ENCODE peak calls at places on chromosomes 3 and 15, in seven cellular contexts. One of them, this sample, is unnamed.

GRCh38 chr3:11711826-11712225 is 68.1 kb upstream of the VGLL4 start:
- DNase-seq in lower lobe of right lung: no peak
- DNase-seq in stomach: no peak
- DNase-seq in GM12865: no peak
- DNase-seq in A549: no peak
- DNase-seq in AG10803: peak; percentile 67
- DNase-seq in progenitor cell of endocrine pancreas: no peak
- DNase-seq in this sample: no peak

GRCh38 chr15:60551781-60552161 is 72.8 kb upstream of the ICE2 start:
- DNase-seq in stomach: no peak
- DNase-seq in progenitor cell of endocrine pancreas: no peak
- DNase-seq in lower lobe of right lung: no peak
- DNase-seq in GM12865: peak; percentile 68
- DNase-seq in A549: no peak
- DNase-seq in AG10803: no peak
- DNase-seq in this sample: no peak

GRCh38 chr15:41852736-41853135 is 14.1 kb downstream of the PLA2G4B start:
- DNase-seq in AG10803: no peak
- DNase-seq in progenitor cell of endocrine pancreas: no peak
- DNase-seq in lower lobe of right lung: no peak
- DNase-seq in stomach: no peak
- DNase-seq in GM12865: no peak
- DNase-seq in A549: no peak
- DNase-seq in this sample: no peak

GRCh38 chr15:89196994-89197393 is 24.4 kb downstream of the RLBP1 start:
- DNase-seq in GM12865: no peak
- DNase-seq in progenitor cell of endocrine pancreas: no peak
- DNase-seq in lower lobe of right lung: no peak
- DNase-seq in A549: no peak
- DNase-seq in stomach: peak; percentile 37
- DNase-seq in AG10803: no peak
- DNase-seq in this sample: no peak

GRCh38 chr3:194030372-194030771 is 105.6 kb upstream of the HES1 start:
- DNase-seq in lower lobe of right lung: no peak
- DNase-seq in AG10803: no peak
- DNase-seq in A549: no peak
- DNase-seq in stomach: peak; percentile 74
- DNase-seq in progenitor cell of endocrine pancreas: no peak
- DNase-seq in GM12865: no peak
- DNase-seq in this sample: no peak

GRCh38 chr3:186049001-186049400 is 59.9 kb downstream of the ETV5 start:
- DNase-seq in AG10803: no peak
- DNase-seq in stomach: no peak
- DNase-seq in GM12865: no peak
- DNase-seq in lower lobe of right lung: no peak
- DNase-seq in A549: no peak
- DNase-seq in progenitor cell of endocrine pancreas: no peak
- DNase-seq in this sample: no peak

GRCh38 chr3:182735672-182736071 is 57.6 kb upstream of the ATP11B start:
- DNase-seq in GM12865: no peak
- DNase-seq in lower lobe of right lung: no peak
- DNase-seq in progenitor cell of endocrine pancreas: no peak
- DNase-seq in AG10803: peak; percentile 78
- DNase-seq in A549: no peak
- DNase-seq in stomach: no peak
- DNase-seq in this sample: no peak

GRCh38 chr15:73784299-73784698 is 31.1 kb upstream of the INSYN1 start:
- DNase-seq in GM12865: no peak
- DNase-seq in progenitor cell of endocrine pancreas: no peak
- DNase-seq in AG10803: no peak
- DNase-seq in lower lobe of right lung: no peak
- DNase-seq in stomach: no peak
- DNase-seq in A549: no peak
- DNase-seq in this sample: no peak

GRCh38 chr15:85016275-85016674 is 34.6 kb downstream of the PDE8A start:
- DNase-seq in progenitor cell of endocrine pancreas: no peak
- DNase-seq in GM12865: no peak
- DNase-seq in A549: no peak
- DNase-seq in stomach: no peak
- DNase-seq in lower lobe of right lung: no peak
- DNase-seq in AG10803: no peak
- DNase-seq in this sample: no peak

GRCh38 chr3:17846466-17846865 is 104.0 kb upstream of the TBC1D5 start:
- DNase-seq in AG10803: peak; percentile 69
- DNase-seq in GM12865: no peak
- DNase-seq in progenitor cell of endocrine pancreas: no peak
- DNase-seq in lower lobe of right lung: no peak
- DNase-seq in stomach: no peak
- DNase-seq in A549: no peak
- DNase-seq in this sample: no peak

GRCh38 chr3:16665282-16665741 is 60.1 kb upstream of the DAZL start:
- DNase-seq in progenitor cell of endocrine pancreas: no peak
- DNase-seq in GM12865: no peak
- DNase-seq in lower lobe of right lung: no peak
- DNase-seq in stomach: no peak
- DNase-seq in A549: peak; percentile 6
- DNase-seq in AG10803: peak; percentile 59
- DNase-seq in this sample: no peak

GRCh38 chr15:62940755-62941361 is 101.7 kb upstream of the TPM1 start:
- DNase-seq in stomach: peak; percentile 34
- DNase-seq in progenitor cell of endocrine pancreas: no peak
- DNase-seq in lower lobe of right lung: no peak
- DNase-seq in A549: peak; percentile 75
- DNase-seq in AG10803: peak; percentile 93
- DNase-seq in GM12865: peak; percentile 47
- DNase-seq in this sample: peak; percentile 32

GRCh38 chr3:44833394-44833793 is 28.3 kb upstream of the TMEM42 start:
- DNase-seq in stomach: no peak
- DNase-seq in progenitor cell of endocrine pancreas: no peak
- DNase-seq in GM12865: no peak
- DNase-seq in A549: no peak
- DNase-seq in lower lobe of right lung: no peak
- DNase-seq in AG10803: no peak
- DNase-seq in this sample: no peak

GRCh38 chr3:9056581-9056980 is 93.3 kb upstream of the RAD18 start:
- DNase-seq in AG10803: no peak
- DNase-seq in lower lobe of right lung: no peak
- DNase-seq in stomach: no peak
- DNase-seq in A549: no peak
- DNase-seq in progenitor cell of endocrine pancreas: no peak
- DNase-seq in GM12865: no peak
- DNase-seq in this sample: no peak

GRCh38 chr15:90907051-90907660 is 4.1 kb downstream of the MAN2A2 start:
- DNase-seq in progenitor cell of endocrine pancreas: no peak
- DNase-seq in AG10803: no peak
- DNase-seq in stomach: no peak
- DNase-seq in A549: no peak
- DNase-seq in lower lobe of right lung: peak; percentile 33
- DNase-seq in GM12865: no peak
- DNase-seq in this sample: no peak

GRCh38 chr15:39434751-39435238 is 146.1 kb upstream of the THBS1 start:
- DNase-seq in lower lobe of right lung: no peak
- DNase-seq in AG10803: no peak
- DNase-seq in progenitor cell of endocrine pancreas: no peak
- DNase-seq in GM12865: no peak
- DNase-seq in stomach: no peak
- DNase-seq in A549: no peak
- DNase-seq in this sample: no peak

GRCh38 chr3:50260942-50261441 is 8.0 kb upstream of the SEMA3B start:
- DNase-seq in stomach: no peak
- DNase-seq in GM12865: no peak
- DNase-seq in A549: no peak
- DNase-seq in lower lobe of right lung: no peak
- DNase-seq in AG10803: no peak
- DNase-seq in progenitor cell of endocrine pancreas: no peak
- DNase-seq in this sample: no peak

GRCh38 chr3:13176445-13176844 is 103.2 kb upstream of the IQSEC1 start:
- DNase-seq in A549: no peak
- DNase-seq in progenitor cell of endocrine pancreas: no peak
- DNase-seq in lower lobe of right lung: no peak
- DNase-seq in AG10803: no peak
- DNase-seq in stomach: no peak
- DNase-seq in GM12865: no peak
- DNase-seq in this sample: no peak

GRCh38 chr3:57135964-57136363 is 29.2 kb downstream of the IL17RD start:
- DNase-seq in GM12865: no peak
- DNase-seq in A549: no peak
- DNase-seq in stomach: no peak
- DNase-seq in progenitor cell of endocrine pancreas: no peak
- DNase-seq in AG10803: no peak
- DNase-seq in lower lobe of right lung: no peak
- DNase-seq in this sample: no peak

GRCh38 chr3:129226374-129226773 is 23.0 kb upstream of the COPG1 start:
- DNase-seq in GM12865: no peak
- DNase-seq in stomach: peak; percentile 65
- DNase-seq in A549: peak; percentile 71
- DNase-seq in progenitor cell of endocrine pancreas: no peak
- DNase-seq in lower lobe of right lung: peak; percentile 79
- DNase-seq in AG10803: peak; percentile 92
- DNase-seq in this sample: no peak

GRCh38 chr3:11498646-11499045 is 145.1 kb downstream of the VGLL4 start:
- DNase-seq in stomach: peak; percentile 91
- DNase-seq in AG10803: peak; percentile 54
- DNase-seq in A549: no peak
- DNase-seq in GM12865: no peak
- DNase-seq in progenitor cell of endocrine pancreas: no peak
- DNase-seq in lower lobe of right lung: peak; percentile 72
- DNase-seq in this sample: no peak

GRCh38 chr3:112333002-112333385 is at the start of gene CD200:
- DNase-seq in GM12865: peak; percentile 62
- DNase-seq in progenitor cell of endocrine pancreas: peak; percentile 58
- DNase-seq in stomach: peak; percentile 45
- DNase-seq in AG10803: peak; percentile 17
- DNase-seq in lower lobe of right lung: peak; percentile 56
- DNase-seq in A549: no peak
- DNase-seq in this sample: peak; percentile 56

GRCh38 chr3:105899528-105899927 is 30.7 kb upstream of the CBLB start:
- DNase-seq in progenitor cell of endocrine pancreas: no peak
- DNase-seq in GM12865: no peak
- DNase-seq in A549: no peak
- DNase-seq in lower lobe of right lung: no peak
- DNase-seq in stomach: no peak
- DNase-seq in AG10803: peak; percentile 83
- DNase-seq in this sample: no peak

GRCh38 chr15:76127880-76128279 is 68.1 kb downstream of the TMEM266 start:
- DNase-seq in progenitor cell of endocrine pancreas: no peak
- DNase-seq in lower lobe of right lung: no peak
- DNase-seq in AG10803: no peak
- DNase-seq in A549: no peak
- DNase-seq in stomach: no peak
- DNase-seq in GM12865: no peak
- DNase-seq in this sample: no peak

GRCh38 chr3:61996351-61996750 is 377.0 kb downstream of the FEZF2 start:
- DNase-seq in progenitor cell of endocrine pancreas: no peak
- DNase-seq in A549: no peak
- DNase-seq in lower lobe of right lung: no peak
- DNase-seq in GM12865: no peak
- DNase-seq in AG10803: no peak
- DNase-seq in stomach: no peak
- DNase-seq in this sample: no peak

GRCh38 chr15:68042855-68043222 is 11.3 kb upstream of the PIAS1 start:
- DNase-seq in AG10803: no peak
- DNase-seq in GM12865: no peak
- DNase-seq in stomach: no peak
- DNase-seq in lower lobe of right lung: no peak
- DNase-seq in A549: no peak
- DNase-seq in progenitor cell of endocrine pancreas: no peak
- DNase-seq in this sample: no peak

GRCh38 chr3:142417302-142417701 is 30.5 kb downstream of the XRN1 start:
- DNase-seq in progenitor cell of endocrine pancreas: no peak
- DNase-seq in AG10803: no peak
- DNase-seq in stomach: no peak
- DNase-seq in GM12865: no peak
- DNase-seq in A549: no peak
- DNase-seq in lower lobe of right lung: no peak
- DNase-seq in this sample: no peak

GRCh38 chr3:10978956-10979355 is 13.6 kb upstream of the SLC6A1 start:
- DNase-seq in AG10803: no peak
- DNase-seq in lower lobe of right lung: no peak
- DNase-seq in progenitor cell of endocrine pancreas: no peak
- DNase-seq in stomach: no peak
- DNase-seq in A549: no peak
- DNase-seq in GM12865: no peak
- DNase-seq in this sample: no peak

GRCh38 chr3:114336122-114336697 is 42.4 kb downstream of the TIGIT start:
- DNase-seq in lower lobe of right lung: no peak
- DNase-seq in progenitor cell of endocrine pancreas: no peak
- DNase-seq in GM12865: no peak
- DNase-seq in AG10803: peak; percentile 10
- DNase-seq in stomach: no peak
- DNase-seq in A549: no peak
- DNase-seq in this sample: no peak

DNA sequence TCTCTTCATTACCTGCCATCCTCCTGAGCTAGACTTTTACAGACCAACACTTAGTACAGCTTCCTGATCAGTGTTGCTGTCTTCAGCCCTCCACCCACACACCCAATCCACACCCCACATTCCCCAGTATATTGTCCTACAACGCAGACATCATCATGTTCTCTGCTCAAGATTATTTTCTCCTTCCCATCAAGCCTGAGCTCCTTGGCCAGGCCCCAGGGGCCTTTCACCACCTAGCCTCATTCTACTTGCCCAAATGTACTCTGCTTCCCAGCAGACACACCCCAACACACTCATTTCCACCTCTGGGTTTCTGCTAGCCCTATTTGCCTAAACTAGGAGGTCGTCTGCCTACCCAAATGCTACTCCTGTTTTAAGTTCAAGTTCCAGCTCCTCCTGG is 37.0 kb downstream of the DAPK2 start:
- DNase-seq in GM12865: peak; percentile 54
- DNase-seq in A549: no peak
- DNase-seq in lower lobe of right lung: no peak
- DNase-seq in stomach: no peak
- DNase-seq in AG10803: peak; percentile 24
- DNase-seq in progenitor cell of endocrine pancreas: no peak
- DNase-seq in this sample: no peak
- TF ChIP-seq CTCF in GM12865: no peak
- TF ChIP-seq CTCF in A549: no peak
- TF ChIP-seq CTCF in lower lobe of right lung: no peak
- TF ChIP-seq CTCF in stomach: no peak
- TF ChIP-seq CTCF in AG10803: no peak
- TF ChIP-seq CTCF in progenitor cell of endocrine pancreas: no peak
- TF ChIP-seq CTCF in this sample: no peak

GRCh38 chr3:30751610-30752299 is 142.7 kb downstream of the GADL1 start:
- DNase-seq in AG10803: peak; percentile 32
- DNase-seq in GM12865: peak; percentile 52
- DNase-seq in lower lobe of right lung: no peak
- DNase-seq in progenitor cell of endocrine pancreas: no peak
- DNase-seq in stomach: peak; percentile 27
- DNase-seq in A549: no peak
- DNase-seq in this sample: peak; percentile 14
- TF ChIP-seq CTCF in AG10803: peak; percentile 47
- TF ChIP-seq CTCF in GM12865: no peak
- TF ChIP-seq CTCF in lower lobe of right lung: peak; percentile 47
- TF ChIP-seq CTCF in progenitor cell of endocrine pancreas: peak; percentile 47
- TF ChIP-seq CTCF in stomach: no peak
- TF ChIP-seq CTCF in A549: peak; percentile 49
- TF ChIP-seq CTCF in this sample: peak; percentile 14

GRCh38 chr3:132803889-132804288 is 81.7 kb upstream of the NPHP3 start:
- DNase-seq in A549: no peak
- DNase-seq in progenitor cell of endocrine pancreas: no peak
- DNase-seq in lower lobe of right lung: no peak
- DNase-seq in GM12865: no peak
- DNase-seq in stomach: no peak
- DNase-seq in AG10803: peak; percentile 18
- DNase-seq in this sample: no peak
- TF ChIP-seq CTCF in A549: no peak
- TF ChIP-seq CTCF in progenitor cell of endocrine pancreas: peak; percentile 28
- TF ChIP-seq CTCF in lower lobe of right lung: no peak
- TF ChIP-seq CTCF in GM12865: no peak
- TF ChIP-seq CTCF in stomach: no peak
- TF ChIP-seq CTCF in AG10803: peak; percentile 28
- TF ChIP-seq CTCF in this sample: no peak

GRCh38 chr3:177601120-177601519 is 403.8 kb upstream of the TBL1XR1 start:
- DNase-seq in stomach: no peak
- DNase-seq in GM12865: no peak
- DNase-seq in AG10803: no peak
- DNase-seq in progenitor cell of endocrine pancreas: no peak
- DNase-seq in lower lobe of right lung: no peak
- DNase-seq in A549: no peak
- DNase-seq in this sample: no peak
- TF ChIP-seq CTCF in stomach: no peak
- TF ChIP-seq CTCF in GM12865: no peak
- TF ChIP-seq CTCF in AG10803: no peak
- TF ChIP-seq CTCF in progenitor cell of endocrine pancreas: no peak
- TF ChIP-seq CTCF in lower lobe of right lung: no peak
- TF ChIP-seq CTCF in A549: no peak
- TF ChIP-seq CTCF in this sample: no peak

This sample was measured in GM13976.